ENCODE peak calls at places on chromosomes 3 and 15, in six cellular contexts. O is IMR-90, U is AG04450, L is coronary artery, K is adrenal gland, G is uterus. H is an unnamed sample.

GRCh38 chr15:61088675-61089074 is 140.4 kb downstream of the RORA start:
- DNase-seq in O (no peak), U (no peak), L (no peak), K (no peak), G (no peak), H (no peak)

GRCh38 chr3:64417816-64418215 is 192.6 kb upstream of the PRICKLE2 start:
- DNase-seq in O (peak; percentile 52), U (no peak), L (no peak), K (no peak), G (no peak), H (no peak)

GRCh38 chr3:112448939-112449338 is 50.3 kb downstream of the BTLA start:
- DNase-seq in O (no peak), U (no peak), L (no peak), K (no peak), G (no peak), H (no peak)

GRCh38 chr3:146967786-146968185 is 362.6 kb upstream of the PLSCR5 start:
- DNase-seq in O (no peak), U (no peak), L (no peak), K (no peak), G (no peak), H (no peak)

GRCh38 chr15:28104326-28104725 is 5.2 kb upstream of the OCA2 start:
- DNase-seq in O (no peak), U (no peak), L (peak; percentile 59), K (no peak), G (no peak), H (no peak)

GRCh38 chr3:40086890-40087884 is 222.3 kb upstream of the EIF1B start:
- DNase-seq in O (no peak), U (no peak), L (no peak), K (no peak), G (no peak), H (no peak)

GRCh38 chr3:156648086-156648485 is 26.3 kb upstream of the TIPARP start:
- DNase-seq in O (peak; percentile 75), U (no peak), L (no peak), K (no peak), G (no peak), H (peak; percentile 38)

GRCh38 chr3:103295974-103296570 is 861.3 kb downstream of the ZPLD1 start:
- DNase-seq in O (peak; percentile 33), U (no peak), L (no peak), K (no peak), G (no peak), H (peak; percentile 12)

GRCh38 chr15:64895285-64896065 is 16.2 kb upstream of the ANKDD1A start:
- DNase-seq in O (peak; percentile 65), U (no peak), L (no peak), K (peak; percentile 54), G (no peak), H (peak; percentile 43)

GRCh38 chr15:70480196-70480856 is 283.0 kb downstream of the UACA start:
- DNase-seq in O (no peak), U (no peak), L (no peak), K (no peak), G (no peak), H (no peak)

GRCh38 chr3:111669926-111670630 is 74.9 kb upstream of the ZBED2 start:
- DNase-seq in O (peak; percentile 76), U (no peak), L (no peak), K (no peak), G (no peak), H (no peak)

GRCh38 chr3:123392871-123393620 is 55.8 kb downstream of the ADCY5 start:
- DNase-seq in O (no peak), U (no peak), L (no peak), K (no peak), G (no peak), H (no peak)

GRCh38 chr15:101534376-101534970 is 45.0 kb upstream of the PCSK6 start:
- DNase-seq in O (no peak), U (no peak), L (no peak), K (no peak), G (no peak), H (peak; percentile 22)

DNA sequence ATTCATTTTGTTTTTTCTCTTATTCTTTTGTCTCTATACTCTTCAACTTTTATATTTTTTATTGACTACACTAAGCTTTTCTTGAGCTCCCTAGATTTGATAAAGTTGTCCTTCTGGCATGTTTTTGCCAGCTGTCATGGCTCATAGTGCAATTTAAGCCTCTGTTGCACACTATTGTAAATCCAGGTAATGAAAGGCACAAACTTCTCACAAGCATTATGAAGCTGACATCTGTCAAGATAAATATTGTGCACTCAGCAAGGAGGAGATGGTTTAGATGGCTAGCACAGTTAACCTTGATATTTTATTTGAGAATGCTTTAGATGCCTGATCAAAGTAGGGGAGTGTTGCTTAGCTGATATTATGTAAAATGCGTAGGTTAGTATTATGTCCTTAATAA is 1280.9 kb downstream of the NSUN3 start:
- DNase-seq in O (no peak), U (no peak), L (no peak), K (no peak), G (no peak), H (no peak)
- H3K27ac ChIP-seq in O (no peak overlapping the region), U (no peak overlapping the region), L (no peak overlapping the region), K (no peak overlapping the region), G (no peak overlapping the region), H (no peak overlapping the region)

GRCh38 chr15:66742286-66742685 is 40.2 kb downstream of the SMAD6 start:
- DNase-seq in O (no peak), U (no peak), L (no peak), K (no peak), G (no peak), H (no peak)
- H3K4me3 ChIP-seq in O (no peak overlapping the region), U (no peak overlapping the region), L (no peak overlapping the region), K (no peak overlapping the region), G (no peak overlapping the region), H (no peak overlapping the region)

DNA sequence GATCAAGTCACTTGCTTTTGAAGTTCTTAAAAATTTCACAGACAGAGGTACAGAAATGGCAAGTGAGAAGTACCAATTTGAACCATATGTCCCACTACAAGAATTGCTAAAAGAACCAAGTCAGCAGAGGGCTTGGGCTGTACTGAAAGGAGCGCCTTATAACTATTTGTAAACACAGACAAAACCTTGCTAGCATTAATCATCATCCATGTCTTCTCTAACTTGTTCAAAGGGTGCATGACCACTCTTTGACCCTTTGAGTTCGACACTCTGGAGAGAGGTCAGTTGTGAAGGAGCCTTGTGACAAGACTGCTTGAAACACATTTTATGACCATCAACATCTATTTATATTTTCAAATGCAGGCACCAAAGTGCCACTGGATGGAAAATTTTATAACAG is 191.7 kb downstream of the PDZRN3 start:
- DNase-seq in O (no peak), U (no peak), L (no peak), K (no peak), G (no peak), H (no peak)
- H3K27ac ChIP-seq in O (no peak overlapping the region), U (no peak overlapping the region), L (no peak overlapping the region), K (no peak overlapping the region), G (peak overlapping the region; percentile 46), H (no peak overlapping the region)

GRCh38 chr3:152104847-152105415 is 163.8 kb upstream of the MBNL1 start:
- DNase-seq in O (no peak), U (no peak), L (no peak), K (no peak), G (no peak), H (no peak)

GRCh38 chr3:152102410-152102809 is 166.3 kb upstream of the MBNL1 start:
- DNase-seq in O (no peak), U (no peak), L (no peak), K (no peak), G (no peak), H (no peak)

GRCh38 chr3:152100491-152101086 is 168.1 kb upstream of the MBNL1 start:
- DNase-seq in O (no peak), U (no peak), L (no peak), K (no peak), G (no peak), H (no peak)

GRCh38 chr3:152105446-152105845 is 163.3 kb upstream of the MBNL1 start:
- DNase-seq in O (peak; percentile 23), U (no peak), L (no peak), K (no peak), G (no peak), H (no peak)

GRCh38 chr3:152103257-152103656 is 165.5 kb upstream of the MBNL1 start:
- DNase-seq in O (no peak), U (no peak), L (no peak), K (no peak), G (no peak), H (no peak)
- H3K4me3 ChIP-seq in O (no peak overlapping the region), U (no peak overlapping the region), L (no peak overlapping the region), K (no peak overlapping the region), G (no peak overlapping the region), H (no peak overlapping the region)

GRCh38 chr3:71111784-71112440 is 471.6 kb downstream of the FOXP1 start:
- DNase-seq in O (peak; percentile 97), U (no peak), L (no peak), K (no peak), G (no peak), H (peak; percentile 77)
- H3K27ac ChIP-seq in O (peak overlapping the region; percentile 85), U (peak overlapping the region; percentile 65), L (peak overlapping the region; percentile 1), K (no peak overlapping the region), G (no peak overlapping the region), H (peak overlapping the region; percentile 91)

DNA sequence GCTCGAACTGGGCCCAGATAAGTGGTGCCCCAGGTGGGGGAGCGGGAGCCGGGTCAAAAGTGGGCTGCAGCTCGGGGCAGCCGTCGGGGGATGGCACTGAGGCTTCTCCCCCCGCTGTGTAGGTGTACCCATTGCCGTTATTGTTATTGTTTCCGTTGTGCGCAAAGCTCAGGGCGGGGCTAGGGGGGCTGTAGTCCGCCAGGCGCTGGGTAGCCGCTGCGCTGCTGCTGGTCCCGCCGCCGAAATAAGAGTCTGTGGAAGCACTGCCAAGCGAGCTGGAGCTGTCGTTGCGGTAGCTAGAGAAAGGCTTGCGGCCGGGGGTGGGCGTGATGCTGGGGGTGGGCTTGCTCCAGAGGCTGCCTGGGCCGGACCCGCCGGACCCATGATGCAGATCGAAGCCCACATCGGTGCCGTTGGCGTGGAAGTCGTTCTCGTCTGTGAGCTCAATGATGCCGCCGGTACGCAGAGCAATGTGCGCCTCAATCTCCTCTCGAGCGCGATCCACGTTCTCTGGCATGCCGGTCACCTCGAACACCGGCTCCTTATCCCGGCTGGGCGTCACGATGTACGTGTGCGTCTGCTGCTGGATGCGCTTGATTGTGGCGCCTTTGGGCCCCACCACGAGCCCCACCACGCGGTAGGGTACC is 2.0 kb downstream of the MEX3B start:
- DNase-seq in O (no peak), U (no peak), L (no peak), K (no peak), G (peak; percentile 30), H (no peak)
- H3K4me3 ChIP-seq in O (peak overlapping the region; percentile 92), U (peak overlapping the region; percentile 89), L (peak overlapping the region; percentile 92), K (peak overlapping the region; percentile 92), G (peak overlapping the region; percentile 70), H (peak overlapping the region; percentile 98)

DNA sequence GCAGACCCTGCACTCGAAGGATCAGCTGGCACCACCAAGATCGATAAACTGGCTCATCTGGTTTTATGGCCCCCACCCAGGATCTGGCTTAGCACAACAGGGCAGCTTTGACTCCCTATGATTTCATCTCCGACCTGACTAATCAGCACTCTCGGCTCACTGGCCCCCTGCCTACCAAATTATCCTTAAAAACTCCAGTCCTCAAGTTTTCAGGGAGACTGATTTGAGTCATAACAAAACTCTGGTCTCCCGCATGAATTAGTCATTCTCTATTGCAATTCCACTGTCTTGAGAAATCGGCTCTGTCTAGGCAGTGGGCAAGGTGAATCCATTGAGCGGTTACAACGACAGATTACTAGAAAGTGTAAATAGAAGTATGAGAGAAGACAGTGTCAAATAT is 521.9 kb upstream of the RGMA start:
- DNase-seq in O (no peak), U (no peak), L (no peak), K (no peak), G (no peak), H (no peak)
- H3K27ac ChIP-seq in O (no peak overlapping the region), U (no peak overlapping the region), L (no peak overlapping the region), K (no peak overlapping the region), G (no peak overlapping the region), H (no peak overlapping the region)

H was measured in SJSA1.